ENCODE peak calls at places on chromosomes 5 and 9, in seven cellular contexts. B is T-cell, V is EL, A is islet precursor cell, Z is ACHN, Y is ELF-1, E is T follicular helper cell. F is an unnamed sample.

GRCh38 chr5:176687881-176688280 is 40.6 kb downstream of the TSPAN17 start:
- DNase-seq in B (no peak), V (no peak), Y (no peak), E (no peak), Z (no peak), A (peak), F (peak)

GRCh38 chr5:76942581-76942980 is 10.3 kb upstream of the CRHBP start:
- DNase-seq in A (no peak), Z (no peak), V (peak), B (no peak), E (no peak), Y (no peak), F (no peak)

GRCh38 chr5:61816146-61816545 is 484.1 kb downstream of the ZSWIM6 start:
- DNase-seq in E (no peak), Y (no peak), B (no peak), Z (no peak), V (no peak), A (no peak), F (no peak)

GRCh38 chr9:136327313-136327971 is at the start of gene GPSM1:
- DNase-seq in A (no peak), V (peak), Z (peak), B (peak), Y (no peak), E (peak), F (peak)

GRCh38 chr5:13574634-13575033 is 369.9 kb downstream of the DNAH5 start:
- DNase-seq in A (no peak), Y (no peak), E (no peak), Z (no peak), V (no peak), B (no peak), F (no peak)

GRCh38 chr5:62496152-62496551 is 82.5 kb upstream of the LRRC70 start:
- DNase-seq in B (no peak), Y (no peak), V (no peak), A (no peak), E (no peak), Z (no peak), F (no peak)

GRCh38 chr5:134374234-134374633 is 2.9 kb downstream of the UBE2B start:
- DNase-seq in V (no peak), B (peak), A (no peak), E (no peak), Y (no peak), Z (no peak), F (no peak)

GRCh38 chr9:114029311-114030170 is 48.6 kb downstream of the AMBP start:
- DNase-seq in A (peak), V (no peak), B (no peak), Y (no peak), E (no peak), Z (no peak), F (no peak)

GRCh38 chr5:147643142-147643541 is 133.3 kb upstream of the DPYSL3 start:
- DNase-seq in A (no peak), Z (no peak), Y (no peak), V (no peak), E (no peak), B (no peak), F (no peak)

GRCh38 chr9:109320338-109320733 is 523 bp downstream of the EPB41L4B start:
- DNase-seq in Z (peak), V (peak), E (no peak), Y (no peak), A (no peak), B (no peak), F (peak)

GRCh38 chr9:91421987-91422765 is 1.5 kb downstream of the NFIL3 start:
- DNase-seq in E (no peak), A (no peak), Z (peak), Y (no peak), V (peak), B (no peak), F (no peak)

GRCh38 chr5:96294887-96295209 is 138.2 kb downstream of the PCSK1 start:
- DNase-seq in Y (no peak), A (no peak), V (no peak), E (no peak), B (no peak), Z (no peak), F (no peak)

GRCh38 chr5:134122530-134122929 is 8.0 kb downstream of the TCF7 start:
- DNase-seq in B (peak), E (peak), A (no peak), Y (no peak), Z (no peak), V (no peak), F (no peak)

GRCh38 chr9:97412628-97413382 is 909 bp downstream of the TDRD7 start:
- DNase-seq in A (no peak), Z (peak), Y (no peak), B (no peak), V (peak), E (no peak), F (no peak)

GRCh38 chr9:80664327-80665210 is 1024.8 kb downstream of the TLE1 start:
- DNase-seq in V (no peak), Z (no peak), E (no peak), A (no peak), Y (no peak), B (no peak), F (peak)

GRCh38 chr9:87668722-87669121 is 57.2 kb upstream of the CTSL start:
- DNase-seq in Z (no peak), A (no peak), V (no peak), Y (no peak), E (no peak), B (no peak), F (no peak)

GRCh38 chr9:304519-305185 is 90.0 kb downstream of the DOCK8 start:
- DNase-seq in Y (peak), Z (no peak), A (peak), V (no peak), B (no peak), E (peak), F (no peak)

GRCh38 chr9:114300846-114301797 is 21.8 kb upstream of the ORM1 start:
- DNase-seq in B (no peak), V (no peak), Z (no peak), E (no peak), Y (no peak), A (peak), F (no peak)

GRCh38 chr5:159899067-159900049 is 16.9 kb upstream of the ADRA1B start:
- DNase-seq in V (peak), E (no peak), B (no peak), Z (no peak), Y (no peak), A (no peak), F (no peak)

GRCh38 chr9:14992516-14992915 is 82.3 kb upstream of the FREM1 start:
- DNase-seq in Z (no peak), E (no peak), V (no peak), Y (no peak), A (no peak), B (no peak), F (no peak)

GRCh38 chr5:176388003-176388340 is 426 bp downstream of the NOP16 start:
- DNase-seq in E (no peak), B (no peak), Y (no peak), Z (peak), A (no peak), V (peak), F (peak)

GRCh38 chr5:98504488-98504887 is 269.0 kb upstream of the RGMB start:
- DNase-seq in E (no peak), Y (no peak), B (no peak), A (no peak), Z (no peak), V (no peak), F (no peak)

GRCh38 chr5:169147542-169147941 is 153.4 kb downstream of the SLIT3 start:
- DNase-seq in V (no peak), B (no peak), A (no peak), E (no peak), Z (no peak), Y (no peak), F (no peak)

GRCh38 chr5:73370620-73371583 is 77.7 kb downstream of the FOXD1 start:
- DNase-seq in Z (peak), Y (peak), B (no peak), V (peak), E (no peak), A (peak), F (no peak)

GRCh38 chr5:95449460-95449859 is 58.3 kb downstream of the FAM81B start:
- DNase-seq in B (no peak), Y (peak), E (no peak), V (peak), Z (no peak), A (no peak), F (no peak)

GRCh38 chr5:33074548-33074947 is 363.4 kb downstream of the NPR3 start:
- DNase-seq in A (no peak), E (no peak), V (peak), Y (no peak), B (no peak), Z (no peak), F (no peak)

F was measured in neural progenitor cell.